ENCODE peak calls at places on chromosome 14, in nine cellular contexts. One of them, this sample, is unnamed.

GRCh38 chr14:81206115-81206514 is 14.6 kb downstream of the GTF2A1 start:
- DNase-seq in astrocyte of the cerebellum: no peak
- DNase-seq in GM23338: no peak
- DNase-seq in bronchial epithelial cell: no peak
- DNase-seq in right atrium auricular region: no peak
- DNase-seq in brain microvascular endothelial cell: peak
- DNase-seq in H1: no peak
- DNase-seq in chondrocyte: no peak
- DNase-seq in lower lobe of right lung: no peak
- DNase-seq in this sample: no peak

GRCh38 chr14:77257700-77258099 is 13.3 kb downstream of the NGB start:
- DNase-seq in right atrium auricular region: no peak
- DNase-seq in brain microvascular endothelial cell: no peak
- DNase-seq in chondrocyte: peak
- DNase-seq in bronchial epithelial cell: no peak
- DNase-seq in H1: no peak
- DNase-seq in GM23338: no peak
- DNase-seq in lower lobe of right lung: peak
- DNase-seq in astrocyte of the cerebellum: no peak
- DNase-seq in this sample: no peak

GRCh38 chr14:82075566-82075965 is 541.9 kb upstream of the SEL1L start:
- DNase-seq in GM23338: peak
- DNase-seq in astrocyte of the cerebellum: no peak
- DNase-seq in bronchial epithelial cell: peak
- DNase-seq in H1: peak
- DNase-seq in right atrium auricular region: no peak
- DNase-seq in chondrocyte: no peak
- DNase-seq in lower lobe of right lung: no peak
- DNase-seq in brain microvascular endothelial cell: no peak
- DNase-seq in this sample: peak

GRCh38 chr14:68268197-68268596 is 448.6 kb downstream of the RAD51B start:
- DNase-seq in chondrocyte: no peak
- DNase-seq in H1: no peak
- DNase-seq in brain microvascular endothelial cell: no peak
- DNase-seq in right atrium auricular region: no peak
- DNase-seq in lower lobe of right lung: no peak
- DNase-seq in astrocyte of the cerebellum: no peak
- DNase-seq in bronchial epithelial cell: no peak
- DNase-seq in GM23338: no peak
- DNase-seq in this sample: peak

GRCh38 chr14:77603654-77604270 is 12.7 kb downstream of the SPTLC2 start:
- DNase-seq in H1: no peak
- DNase-seq in right atrium auricular region: no peak
- DNase-seq in brain microvascular endothelial cell: no peak
- DNase-seq in astrocyte of the cerebellum: no peak
- DNase-seq in chondrocyte: no peak
- DNase-seq in lower lobe of right lung: no peak
- DNase-seq in GM23338: no peak
- DNase-seq in bronchial epithelial cell: peak
- DNase-seq in this sample: no peak

GRCh38 chr14:100155049-100155621 is 4.3 kb downstream of the DEGS2 start:
- DNase-seq in chondrocyte: no peak
- DNase-seq in bronchial epithelial cell: peak
- DNase-seq in astrocyte of the cerebellum: no peak
- DNase-seq in H1: peak
- DNase-seq in brain microvascular endothelial cell: no peak
- DNase-seq in right atrium auricular region: no peak
- DNase-seq in lower lobe of right lung: no peak
- DNase-seq in GM23338: peak
- DNase-seq in this sample: no peak

GRCh38 chr14:74792249-74793039 is 29.3 kb downstream of the YLPM1 start:
- DNase-seq in right atrium auricular region: no peak
- DNase-seq in H1: no peak
- DNase-seq in bronchial epithelial cell: no peak
- DNase-seq in astrocyte of the cerebellum: no peak
- DNase-seq in GM23338: peak
- DNase-seq in chondrocyte: no peak
- DNase-seq in lower lobe of right lung: no peak
- DNase-seq in brain microvascular endothelial cell: no peak
- DNase-seq in this sample: no peak

GRCh38 chr14:48575772-48576171 is 900.4 kb upstream of the MDGA2 start:
- DNase-seq in bronchial epithelial cell: no peak
- DNase-seq in lower lobe of right lung: no peak
- DNase-seq in chondrocyte: no peak
- DNase-seq in GM23338: peak
- DNase-seq in right atrium auricular region: no peak
- DNase-seq in H1: no peak
- DNase-seq in brain microvascular endothelial cell: no peak
- DNase-seq in astrocyte of the cerebellum: no peak
- DNase-seq in this sample: no peak

GRCh38 chr14:76776306-76777251 is 15.3 kb downstream of the VASH1 start:
- DNase-seq in chondrocyte: peak
- DNase-seq in right atrium auricular region: no peak
- DNase-seq in astrocyte of the cerebellum: no peak
- DNase-seq in GM23338: no peak
- DNase-seq in H1: no peak
- DNase-seq in lower lobe of right lung: no peak
- DNase-seq in brain microvascular endothelial cell: no peak
- DNase-seq in bronchial epithelial cell: no peak
- DNase-seq in this sample: no peak

GRCh38 chr14:30143617-30144016 is 216.0 kb upstream of the PRKD1 start:
- DNase-seq in astrocyte of the cerebellum: peak
- DNase-seq in bronchial epithelial cell: no peak
- DNase-seq in lower lobe of right lung: no peak
- DNase-seq in right atrium auricular region: no peak
- DNase-seq in GM23338: no peak
- DNase-seq in brain microvascular endothelial cell: no peak
- DNase-seq in H1: no peak
- DNase-seq in chondrocyte: no peak
- DNase-seq in this sample: no peak

GRCh38 chr14:95611293-95611880 is 74.8 kb upstream of the TCL1B start:
- DNase-seq in bronchial epithelial cell: peak
- DNase-seq in H1: no peak
- DNase-seq in brain microvascular endothelial cell: no peak
- DNase-seq in astrocyte of the cerebellum: no peak
- DNase-seq in GM23338: no peak
- DNase-seq in right atrium auricular region: no peak
- DNase-seq in chondrocyte: no peak
- DNase-seq in lower lobe of right lung: no peak
- DNase-seq in this sample: peak
- TF ChIP-seq CTCF in bronchial epithelial cell: no peak
- TF ChIP-seq CTCF in H1: no peak
- TF ChIP-seq CTCF in brain microvascular endothelial cell: no peak
- TF ChIP-seq CTCF in astrocyte of the cerebellum: no peak
- TF ChIP-seq CTCF in GM23338: no peak
- TF ChIP-seq CTCF in right atrium auricular region: no peak
- TF ChIP-seq CTCF in chondrocyte: no peak
- TF ChIP-seq CTCF in lower lobe of right lung: no peak
- TF ChIP-seq CTCF in this sample: no peak

GRCh38 chr14:101704140-101704539 is 57.4 kb upstream of the PPP2R5C start:
- DNase-seq in bronchial epithelial cell: no peak
- DNase-seq in astrocyte of the cerebellum: no peak
- DNase-seq in brain microvascular endothelial cell: no peak
- DNase-seq in lower lobe of right lung: no peak
- DNase-seq in chondrocyte: no peak
- DNase-seq in GM23338: no peak
- DNase-seq in right atrium auricular region: no peak
- DNase-seq in H1: no peak
- DNase-seq in this sample: no peak

GRCh38 chr14:101707863-101708620 is 53.5 kb upstream of the PPP2R5C start:
- DNase-seq in right atrium auricular region: peak
- DNase-seq in chondrocyte: no peak
- DNase-seq in lower lobe of right lung: no peak
- DNase-seq in GM23338: no peak
- DNase-seq in brain microvascular endothelial cell: no peak
- DNase-seq in astrocyte of the cerebellum: no peak
- DNase-seq in bronchial epithelial cell: no peak
- DNase-seq in H1: no peak
- DNase-seq in this sample: no peak

GRCh38 chr14:101707285-101707842 is 54.1 kb upstream of the PPP2R5C start:
- DNase-seq in GM23338: peak
- DNase-seq in H1: no peak
- DNase-seq in brain microvascular endothelial cell: peak
- DNase-seq in astrocyte of the cerebellum: peak
- DNase-seq in lower lobe of right lung: no peak
- DNase-seq in right atrium auricular region: peak
- DNase-seq in chondrocyte: no peak
- DNase-seq in bronchial epithelial cell: peak
- DNase-seq in this sample: peak

GRCh38 chr14:101706509-101707284 is 54.8 kb upstream of the PPP2R5C start:
- DNase-seq in lower lobe of right lung: no peak
- DNase-seq in chondrocyte: no peak
- DNase-seq in GM23338: no peak
- DNase-seq in bronchial epithelial cell: no peak
- DNase-seq in right atrium auricular region: no peak
- DNase-seq in brain microvascular endothelial cell: no peak
- DNase-seq in astrocyte of the cerebellum: no peak
- DNase-seq in H1: no peak
- DNase-seq in this sample: peak

GRCh38 chr14:101705733-101706508 is 55.6 kb upstream of the PPP2R5C start:
- DNase-seq in astrocyte of the cerebellum: no peak
- DNase-seq in H1: no peak
- DNase-seq in GM23338: peak
- DNase-seq in bronchial epithelial cell: no peak
- DNase-seq in lower lobe of right lung: peak
- DNase-seq in chondrocyte: no peak
- DNase-seq in brain microvascular endothelial cell: no peak
- DNase-seq in right atrium auricular region: no peak
- DNase-seq in this sample: peak
- TF ChIP-seq CTCF in astrocyte of the cerebellum: no peak
- TF ChIP-seq CTCF in H1: no peak
- TF ChIP-seq CTCF in GM23338: no peak
- TF ChIP-seq CTCF in bronchial epithelial cell: no peak
- TF ChIP-seq CTCF in lower lobe of right lung: no peak
- TF ChIP-seq CTCF in chondrocyte: no peak
- TF ChIP-seq CTCF in brain microvascular endothelial cell: no peak
- TF ChIP-seq CTCF in right atrium auricular region: no peak
- TF ChIP-seq CTCF in this sample: no peak

DNA sequence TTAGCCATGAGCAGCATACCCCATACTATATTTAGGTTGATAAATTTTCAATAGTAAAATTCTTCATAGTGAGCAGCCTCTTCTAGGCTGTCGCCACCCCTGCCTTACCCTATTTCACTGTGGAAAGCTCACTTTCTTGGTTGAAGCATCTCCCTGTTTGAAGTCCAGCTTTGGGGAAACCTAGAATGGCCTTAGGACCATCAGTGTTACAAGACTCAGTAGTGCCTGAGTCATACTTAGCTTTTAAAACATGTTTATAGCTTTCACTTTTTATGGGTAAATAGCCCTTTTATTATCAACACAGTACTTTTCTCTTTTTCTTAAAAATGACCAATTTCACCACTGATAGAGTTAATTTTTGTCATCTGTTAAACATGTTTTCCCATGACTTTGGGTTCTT is 37.1 kb downstream of the FUT8 start:
- DNase-seq in astrocyte of the cerebellum: no peak
- DNase-seq in right atrium auricular region: no peak
- DNase-seq in brain microvascular endothelial cell: no peak
- DNase-seq in lower lobe of right lung: no peak
- DNase-seq in bronchial epithelial cell: no peak
- DNase-seq in GM23338: no peak
- DNase-seq in H1: no peak
- DNase-seq in chondrocyte: no peak
- DNase-seq in this sample: no peak
- TF ChIP-seq CTCF in astrocyte of the cerebellum: no peak
- TF ChIP-seq CTCF in right atrium auricular region: no peak
- TF ChIP-seq CTCF in brain microvascular endothelial cell: no peak
- TF ChIP-seq CTCF in lower lobe of right lung: no peak
- TF ChIP-seq CTCF in bronchial epithelial cell: no peak
- TF ChIP-seq CTCF in GM23338: no peak
- TF ChIP-seq CTCF in H1: no peak
- TF ChIP-seq CTCF in chondrocyte: no peak
- TF ChIP-seq CTCF in this sample: no peak

GRCh38 chr14:54337314-54337713 is 59.5 kb upstream of the CDKN3 start:
- DNase-seq in brain microvascular endothelial cell: no peak
- DNase-seq in chondrocyte: no peak
- DNase-seq in H1: no peak
- DNase-seq in bronchial epithelial cell: no peak
- DNase-seq in astrocyte of the cerebellum: no peak
- DNase-seq in GM23338: peak
- DNase-seq in lower lobe of right lung: no peak
- DNase-seq in right atrium auricular region: no peak
- DNase-seq in this sample: no peak

GRCh38 chr14:54342806-54343205 is 54.0 kb upstream of the CDKN3 start:
- DNase-seq in chondrocyte: no peak
- DNase-seq in bronchial epithelial cell: no peak
- DNase-seq in H1: no peak
- DNase-seq in lower lobe of right lung: no peak
- DNase-seq in brain microvascular endothelial cell: no peak
- DNase-seq in astrocyte of the cerebellum: no peak
- DNase-seq in right atrium auricular region: no peak
- DNase-seq in GM23338: no peak
- DNase-seq in this sample: no peak

GRCh38 chr14:54339771-54340170 is 57.0 kb upstream of the CDKN3 start:
- DNase-seq in bronchial epithelial cell: no peak
- DNase-seq in H1: no peak
- DNase-seq in chondrocyte: no peak
- DNase-seq in right atrium auricular region: no peak
- DNase-seq in brain microvascular endothelial cell: no peak
- DNase-seq in astrocyte of the cerebellum: no peak
- DNase-seq in GM23338: no peak
- DNase-seq in lower lobe of right lung: no peak
- DNase-seq in this sample: no peak

GRCh38 chr14:54335569-54336155 is 61.1 kb upstream of the CDKN3 start:
- DNase-seq in bronchial epithelial cell: no peak
- DNase-seq in GM23338: no peak
- DNase-seq in brain microvascular endothelial cell: no peak
- DNase-seq in chondrocyte: no peak
- DNase-seq in right atrium auricular region: no peak
- DNase-seq in astrocyte of the cerebellum: no peak
- DNase-seq in H1: no peak
- DNase-seq in lower lobe of right lung: no peak
- DNase-seq in this sample: no peak

GRCh38 chr14:54338696-54339317 is 58.0 kb upstream of the CDKN3 start:
- DNase-seq in astrocyte of the cerebellum: no peak
- DNase-seq in GM23338: peak
- DNase-seq in right atrium auricular region: no peak
- DNase-seq in lower lobe of right lung: no peak
- DNase-seq in bronchial epithelial cell: peak
- DNase-seq in H1: no peak
- DNase-seq in brain microvascular endothelial cell: peak
- DNase-seq in chondrocyte: no peak
- DNase-seq in this sample: no peak
- TF ChIP-seq CTCF in astrocyte of the cerebellum: peak
- TF ChIP-seq CTCF in GM23338: peak
- TF ChIP-seq CTCF in right atrium auricular region: no peak
- TF ChIP-seq CTCF in lower lobe of right lung: peak
- TF ChIP-seq CTCF in bronchial epithelial cell: peak
- TF ChIP-seq CTCF in H1: peak
- TF ChIP-seq CTCF in brain microvascular endothelial cell: peak
- TF ChIP-seq CTCF in chondrocyte: peak
- TF ChIP-seq CTCF in this sample: no peak

This sample was measured in GM20000.